ENCODE peak calls at places on chromosomes 2 and 18, in ten cellular contexts. T, S, Y, E, K, Q, A, O, U and M are unnamed samples.

GRCh38 chr2:11695576-11695975 is 25.6 kb upstream of the NTSR2 start:
- DNase-seq in T (no peak), S (no peak), Y (no peak), E (no peak), K (no peak), Q (no peak), A (no peak), O (no peak), U (no peak), M (no peak)

GRCh38 chr2:191178806-191179514 is 28.2 kb upstream of the STAT4 start:
- DNase-seq in T (no peak), S (no peak), Y (no peak), E (no peak), K (no peak), Q (no peak), A (no peak), O (no peak), U (no peak), M (no peak)

GRCh38 chr2:109230980-109231420 is 102.0 kb downstream of the SH3RF3 start:
- DNase-seq in T (no peak), S (no peak), Y (no peak), E (no peak), K (no peak), Q (peak; percentile 28), A (peak; percentile 43), O (no peak), U (no peak), M (no peak)

GRCh38 chr2:173750332-173750731 is 214.8 kb downstream of the SP3 start:
- DNase-seq in T (no peak), S (no peak), Y (no peak), E (no peak), K (no peak), Q (peak; percentile 20), A (peak; percentile 45), O (peak; percentile 16), U (no peak), M (no peak)

GRCh38 chr18:8349608-8350323 is 259.5 kb upstream of the RAB12 start:
- DNase-seq in T (no peak), S (no peak), Y (no peak), E (no peak), K (no peak), Q (no peak), A (no peak), O (no peak), U (no peak), M (no peak)

GRCh38 chr2:79984476-79984875 is 320.1 kb downstream of the LRRTM1 start:
- DNase-seq in T (no peak), S (no peak), Y (no peak), E (no peak), K (no peak), Q (no peak), A (no peak), O (no peak), U (no peak), M (no peak)

GRCh38 chr18:62788111-62788510 is 72.8 kb downstream of the PHLPP1 start:
- DNase-seq in T (peak; percentile 32), S (no peak), Y (no peak), E (no peak), K (no peak), Q (no peak), A (no peak), O (no peak), U (no peak), M (no peak)

GRCh38 chr2:138919336-138919735 is 139.1 kb upstream of the NXPH2 start:
- DNase-seq in T (no peak), S (no peak), Y (no peak), E (no peak), K (no peak), Q (peak; percentile 15), A (no peak), O (no peak), U (no peak), M (no peak)

GRCh38 chr2:69665152-69665551 is 21.6 kb upstream of the AAK1 start:
- DNase-seq in T (no peak), S (no peak), Y (no peak), E (no peak), K (no peak), Q (no peak), A (no peak), O (no peak), U (no peak), M (no peak)

GRCh38 chr2:23508066-23508390 is 123.0 kb downstream of the KLHL29 start:
- DNase-seq in T (no peak), S (no peak), Y (no peak), E (no peak), K (no peak), Q (no peak), A (peak; percentile 28), O (no peak), U (no peak), M (no peak)

GRCh38 chr2:75787532-75788132 is 76.9 kb upstream of the GCFC2 start:
- DNase-seq in T (peak; percentile 60), S (no peak), Y (peak; percentile 61), E (peak; percentile 44), K (no peak), Q (no peak), A (no peak), O (peak; percentile 0), U (no peak), M (peak; percentile 43)

GRCh38 chr2:202778217-202778616 is 93.3 kb downstream of the ICA1L start:
- DNase-seq in T (no peak), S (no peak), Y (no peak), E (peak; percentile 15), K (no peak), Q (no peak), A (no peak), O (no peak), U (no peak), M (no peak)

GRCh38 chr2:197092431-197092830 is 165.9 kb upstream of the PGAP1 start:
- DNase-seq in T (peak; percentile 92), S (no peak), Y (peak; percentile 53), E (no peak), K (no peak), Q (no peak), A (no peak), O (no peak), U (no peak), M (no peak)

GRCh38 chr2:200319587-200320337 is 13.3 kb downstream of the SPATS2L start:
- DNase-seq in T (no peak), S (no peak), Y (no peak), E (no peak), K (no peak), Q (no peak), A (no peak), O (no peak), U (no peak), M (peak; percentile 47)

GRCh38 chr18:56658261-56658660 is 7.1 kb downstream of the WDR7 start:
- DNase-seq in T (no peak), S (no peak), Y (no peak), E (no peak), K (no peak), Q (no peak), A (no peak), O (no peak), U (no peak), M (no peak)

GRCh38 chr2:163734911-163735691 is 707 bp downstream of the FIGN start:
- DNase-seq in T (peak; percentile 52), S (no peak), Y (peak; percentile 27), E (peak; percentile 5), K (no peak), Q (no peak), A (no peak), O (no peak), U (no peak), M (no peak)

GRCh38 chr18:57366528-57367081 is 14.2 kb downstream of the ST8SIA3 start:
- DNase-seq in T (no peak), S (no peak), Y (no peak), E (no peak), K (no peak), Q (no peak), A (no peak), O (no peak), U (no peak), M (no peak)

GRCh38 chr2:24993797-24994196 is 22.0 kb upstream of the DNAJC27 start:
- DNase-seq in T (no peak), S (no peak), Y (no peak), E (no peak), K (no peak), Q (no peak), A (no peak), O (no peak), U (no peak), M (no peak)

GRCh38 chr2:60519259-60519863 is 34.1 kb downstream of the BCL11A start:
- DNase-seq in T (no peak), S (no peak), Y (no peak), E (no peak), K (no peak), Q (no peak), A (no peak), O (no peak), U (no peak), M (no peak)

GRCh38 chr18:57353940-57354461 is 1.6 kb downstream of the ST8SIA3 start:
- DNase-seq in T (peak; percentile 53), S (no peak), Y (peak; percentile 69), E (no peak), K (no peak), Q (peak; percentile 93), A (peak; percentile 74), O (no peak), U (no peak), M (no peak)

GRCh38 chr2:238113611-238114010 is 13.5 kb downstream of the ESPNL start:
- DNase-seq in T (no peak), S (no peak), Y (no peak), E (no peak), K (no peak), Q (no peak), A (peak; percentile 32), O (no peak), U (no peak), M (no peak)